ENCODE peak calls at places on chromosomes 16 and 17, in ten cellular contexts. One of them, this sample, is unnamed.

GRCh38 chr16:87182759-87183158 is 134.4 kb downstream of the C16orf95 start:
- DNase-seq in transverse colon: no peak
- DNase-seq in NCI-H2107: no peak
- DNase-seq in activated T-helper 1 cell treated with anti-CD3 and anti-CD28 coated beads, Interleukin-2, amount 50 U/mL, for 16 hours: no peak
- DNase-seq in T-cell: no peak
- DNase-seq in T47D: no peak
- DNase-seq in stimulated activated CD4-positive, alpha-beta T cell treated with anti-CD3 and anti-CD28 coated beads, Interleukin-15, amount 100 ng/mL, for 24 hours: no peak
- DNase-seq in NCI-H748 treated with DMSO at 0.1 percent for 48 hours: no peak
- DNase-seq in EL: no peak
- DNase-seq in NCI-H460: no peak
- DNase-seq in this sample: no peak

GRCh38 chr16:81779540-81780320 is 639 bp downstream of the PLCG2 start:
- DNase-seq in transverse colon: peak
- DNase-seq in NCI-H2107: no peak
- DNase-seq in activated T-helper 1 cell treated with anti-CD3 and anti-CD28 coated beads, Interleukin-2, amount 50 U/mL, for 16 hours: no peak
- DNase-seq in T-cell: no peak
- DNase-seq in T47D: peak
- DNase-seq in stimulated activated CD4-positive, alpha-beta T cell treated with anti-CD3 and anti-CD28 coated beads, Interleukin-15, amount 100 ng/mL, for 24 hours: peak
- DNase-seq in NCI-H748 treated with DMSO at 0.1 percent for 48 hours: no peak
- DNase-seq in EL: peak
- DNase-seq in NCI-H460: no peak
- DNase-seq in this sample: no peak

GRCh38 chr17:30720013-30720471 is 104.5 kb downstream of the CRLF3 start:
- DNase-seq in transverse colon: peak
- DNase-seq in NCI-H2107: no peak
- DNase-seq in activated T-helper 1 cell treated with anti-CD3 and anti-CD28 coated beads, Interleukin-2, amount 50 U/mL, for 16 hours: no peak
- DNase-seq in T-cell: peak
- DNase-seq in T47D: no peak
- DNase-seq in stimulated activated CD4-positive, alpha-beta T cell treated with anti-CD3 and anti-CD28 coated beads, Interleukin-15, amount 100 ng/mL, for 24 hours: no peak
- DNase-seq in NCI-H748 treated with DMSO at 0.1 percent for 48 hours: no peak
- DNase-seq in EL: no peak
- DNase-seq in NCI-H460: no peak
- DNase-seq in this sample: no peak

GRCh38 chr16:68984467-68984866 is 121.0 kb upstream of the HAS3 start:
- DNase-seq in transverse colon: no peak
- DNase-seq in NCI-H2107: no peak
- DNase-seq in activated T-helper 1 cell treated with anti-CD3 and anti-CD28 coated beads, Interleukin-2, amount 50 U/mL, for 16 hours: no peak
- DNase-seq in T-cell: no peak
- DNase-seq in T47D: no peak
- DNase-seq in stimulated activated CD4-positive, alpha-beta T cell treated with anti-CD3 and anti-CD28 coated beads, Interleukin-15, amount 100 ng/mL, for 24 hours: no peak
- DNase-seq in NCI-H748 treated with DMSO at 0.1 percent for 48 hours: no peak
- DNase-seq in EL: no peak
- DNase-seq in NCI-H460: no peak
- DNase-seq in this sample: no peak

GRCh38 chr17:65514541-65514940 is 46.9 kb downstream of the AXIN2 start:
- DNase-seq in transverse colon: no peak
- DNase-seq in NCI-H2107: no peak
- DNase-seq in activated T-helper 1 cell treated with anti-CD3 and anti-CD28 coated beads, Interleukin-2, amount 50 U/mL, for 16 hours: no peak
- DNase-seq in T-cell: no peak
- DNase-seq in T47D: no peak
- DNase-seq in stimulated activated CD4-positive, alpha-beta T cell treated with anti-CD3 and anti-CD28 coated beads, Interleukin-15, amount 100 ng/mL, for 24 hours: peak
- DNase-seq in NCI-H748 treated with DMSO at 0.1 percent for 48 hours: no peak
- DNase-seq in EL: peak
- DNase-seq in NCI-H460: no peak
- DNase-seq in this sample: no peak

GRCh38 chr17:63024201-63024600 is 58.2 kb downstream of the TANC2 start:
- DNase-seq in transverse colon: no peak
- DNase-seq in NCI-H2107: no peak
- DNase-seq in activated T-helper 1 cell treated with anti-CD3 and anti-CD28 coated beads, Interleukin-2, amount 50 U/mL, for 16 hours: no peak
- DNase-seq in T-cell: no peak
- DNase-seq in T47D: no peak
- DNase-seq in stimulated activated CD4-positive, alpha-beta T cell treated with anti-CD3 and anti-CD28 coated beads, Interleukin-15, amount 100 ng/mL, for 24 hours: no peak
- DNase-seq in NCI-H748 treated with DMSO at 0.1 percent for 48 hours: no peak
- DNase-seq in EL: no peak
- DNase-seq in NCI-H460: no peak
- DNase-seq in this sample: no peak

GRCh38 chr16:278863-279366 is 1.5 kb upstream of the ARHGDIG start:
- DNase-seq in transverse colon: no peak
- DNase-seq in NCI-H2107: no peak
- DNase-seq in activated T-helper 1 cell treated with anti-CD3 and anti-CD28 coated beads, Interleukin-2, amount 50 U/mL, for 16 hours: no peak
- DNase-seq in T-cell: peak
- DNase-seq in T47D: peak
- DNase-seq in stimulated activated CD4-positive, alpha-beta T cell treated with anti-CD3 and anti-CD28 coated beads, Interleukin-15, amount 100 ng/mL, for 24 hours: peak
- DNase-seq in NCI-H748 treated with DMSO at 0.1 percent for 48 hours: no peak
- DNase-seq in EL: peak
- DNase-seq in NCI-H460: no peak
- DNase-seq in this sample: no peak

GRCh38 chr16:569445-570254 is at the start of gene PIGQ:
- DNase-seq in transverse colon: peak
- DNase-seq in NCI-H2107: no peak
- DNase-seq in activated T-helper 1 cell treated with anti-CD3 and anti-CD28 coated beads, Interleukin-2, amount 50 U/mL, for 16 hours: peak
- DNase-seq in T-cell: peak
- DNase-seq in T47D: peak
- DNase-seq in stimulated activated CD4-positive, alpha-beta T cell treated with anti-CD3 and anti-CD28 coated beads, Interleukin-15, amount 100 ng/mL, for 24 hours: peak
- DNase-seq in NCI-H748 treated with DMSO at 0.1 percent for 48 hours: no peak
- DNase-seq in EL: peak
- DNase-seq in NCI-H460: peak
- DNase-seq in this sample: peak

GRCh38 chr16:10966129-10966528 is 21.8 kb downstream of the CLEC16A start:
- DNase-seq in transverse colon: no peak
- DNase-seq in NCI-H2107: no peak
- DNase-seq in activated T-helper 1 cell treated with anti-CD3 and anti-CD28 coated beads, Interleukin-2, amount 50 U/mL, for 16 hours: no peak
- DNase-seq in T-cell: no peak
- DNase-seq in T47D: no peak
- DNase-seq in stimulated activated CD4-positive, alpha-beta T cell treated with anti-CD3 and anti-CD28 coated beads, Interleukin-15, amount 100 ng/mL, for 24 hours: no peak
- DNase-seq in NCI-H748 treated with DMSO at 0.1 percent for 48 hours: no peak
- DNase-seq in EL: no peak
- DNase-seq in NCI-H460: no peak
- DNase-seq in this sample: no peak

GRCh38 chr17:5683241-5683640 is 98.9 kb upstream of the NLRP1 start:
- DNase-seq in transverse colon: no peak
- DNase-seq in NCI-H2107: no peak
- DNase-seq in activated T-helper 1 cell treated with anti-CD3 and anti-CD28 coated beads, Interleukin-2, amount 50 U/mL, for 16 hours: no peak
- DNase-seq in T-cell: no peak
- DNase-seq in T47D: no peak
- DNase-seq in stimulated activated CD4-positive, alpha-beta T cell treated with anti-CD3 and anti-CD28 coated beads, Interleukin-15, amount 100 ng/mL, for 24 hours: no peak
- DNase-seq in NCI-H748 treated with DMSO at 0.1 percent for 48 hours: no peak
- DNase-seq in EL: no peak
- DNase-seq in NCI-H460: no peak
- DNase-seq in this sample: no peak

GRCh38 chr17:58575511-58575910 is 61.1 kb upstream of the MTMR4 start:
- DNase-seq in transverse colon: no peak
- DNase-seq in NCI-H2107: no peak
- DNase-seq in activated T-helper 1 cell treated with anti-CD3 and anti-CD28 coated beads, Interleukin-2, amount 50 U/mL, for 16 hours: no peak
- DNase-seq in T-cell: no peak
- DNase-seq in T47D: peak
- DNase-seq in stimulated activated CD4-positive, alpha-beta T cell treated with anti-CD3 and anti-CD28 coated beads, Interleukin-15, amount 100 ng/mL, for 24 hours: no peak
- DNase-seq in NCI-H748 treated with DMSO at 0.1 percent for 48 hours: no peak
- DNase-seq in EL: peak
- DNase-seq in NCI-H460: no peak
- DNase-seq in this sample: no peak

GRCh38 chr16:27463741-27464662 is 62.0 kb downstream of the IL21R start:
- DNase-seq in transverse colon: no peak
- DNase-seq in NCI-H2107: no peak
- DNase-seq in activated T-helper 1 cell treated with anti-CD3 and anti-CD28 coated beads, Interleukin-2, amount 50 U/mL, for 16 hours: no peak
- DNase-seq in T-cell: peak
- DNase-seq in T47D: no peak
- DNase-seq in stimulated activated CD4-positive, alpha-beta T cell treated with anti-CD3 and anti-CD28 coated beads, Interleukin-15, amount 100 ng/mL, for 24 hours: peak
- DNase-seq in NCI-H748 treated with DMSO at 0.1 percent for 48 hours: no peak
- DNase-seq in EL: no peak
- DNase-seq in NCI-H460: no peak
- DNase-seq in this sample: peak

GRCh38 chr17:78528541-78528940 is 48.7 kb downstream of the DNAH17 start:
- DNase-seq in transverse colon: no peak
- DNase-seq in NCI-H2107: peak
- DNase-seq in activated T-helper 1 cell treated with anti-CD3 and anti-CD28 coated beads, Interleukin-2, amount 50 U/mL, for 16 hours: no peak
- DNase-seq in T-cell: no peak
- DNase-seq in T47D: no peak
- DNase-seq in stimulated activated CD4-positive, alpha-beta T cell treated with anti-CD3 and anti-CD28 coated beads, Interleukin-15, amount 100 ng/mL, for 24 hours: no peak
- DNase-seq in NCI-H748 treated with DMSO at 0.1 percent for 48 hours: peak
- DNase-seq in EL: no peak
- DNase-seq in NCI-H460: no peak
- DNase-seq in this sample: no peak

GRCh38 chr17:56893503-56893902 is 20.3 kb downstream of the TRIM25 start:
- DNase-seq in transverse colon: no peak
- DNase-seq in NCI-H2107: no peak
- DNase-seq in activated T-helper 1 cell treated with anti-CD3 and anti-CD28 coated beads, Interleukin-2, amount 50 U/mL, for 16 hours: no peak
- DNase-seq in T-cell: no peak
- DNase-seq in T47D: no peak
- DNase-seq in stimulated activated CD4-positive, alpha-beta T cell treated with anti-CD3 and anti-CD28 coated beads, Interleukin-15, amount 100 ng/mL, for 24 hours: no peak
- DNase-seq in NCI-H748 treated with DMSO at 0.1 percent for 48 hours: no peak
- DNase-seq in EL: no peak
- DNase-seq in NCI-H460: no peak
- DNase-seq in this sample: no peak

GRCh38 chr16:30953111-30953510 is 4.2 kb downstream of the ORAI3 start:
- DNase-seq in transverse colon: no peak
- DNase-seq in NCI-H2107: no peak
- DNase-seq in activated T-helper 1 cell treated with anti-CD3 and anti-CD28 coated beads, Interleukin-2, amount 50 U/mL, for 16 hours: no peak
- DNase-seq in T-cell: no peak
- DNase-seq in T47D: no peak
- DNase-seq in stimulated activated CD4-positive, alpha-beta T cell treated with anti-CD3 and anti-CD28 coated beads, Interleukin-15, amount 100 ng/mL, for 24 hours: no peak
- DNase-seq in NCI-H748 treated with DMSO at 0.1 percent for 48 hours: no peak
- DNase-seq in EL: no peak
- DNase-seq in NCI-H460: no peak
- DNase-seq in this sample: no peak

GRCh38 chr17:17080781-17081180 is 38.5 kb downstream of the MPRIP start:
- DNase-seq in transverse colon: no peak
- DNase-seq in NCI-H2107: no peak
- DNase-seq in activated T-helper 1 cell treated with anti-CD3 and anti-CD28 coated beads, Interleukin-2, amount 50 U/mL, for 16 hours: no peak
- DNase-seq in T-cell: no peak
- DNase-seq in T47D: no peak
- DNase-seq in stimulated activated CD4-positive, alpha-beta T cell treated with anti-CD3 and anti-CD28 coated beads, Interleukin-15, amount 100 ng/mL, for 24 hours: no peak
- DNase-seq in NCI-H748 treated with DMSO at 0.1 percent for 48 hours: no peak
- DNase-seq in EL: no peak
- DNase-seq in NCI-H460: no peak
- DNase-seq in this sample: no peak

GRCh38 chr17:66149562-66149961 is 42.4 kb downstream of the CEP112 start:
- DNase-seq in transverse colon: no peak
- DNase-seq in NCI-H2107: no peak
- DNase-seq in activated T-helper 1 cell treated with anti-CD3 and anti-CD28 coated beads, Interleukin-2, amount 50 U/mL, for 16 hours: no peak
- DNase-seq in T-cell: no peak
- DNase-seq in T47D: no peak
- DNase-seq in stimulated activated CD4-positive, alpha-beta T cell treated with anti-CD3 and anti-CD28 coated beads, Interleukin-15, amount 100 ng/mL, for 24 hours: no peak
- DNase-seq in NCI-H748 treated with DMSO at 0.1 percent for 48 hours: no peak
- DNase-seq in EL: no peak
- DNase-seq in NCI-H460: no peak
- DNase-seq in this sample: no peak

GRCh38 chr17:64174686-64175456 is 44.9 kb upstream of the ERN1 start:
- DNase-seq in transverse colon: no peak
- DNase-seq in NCI-H2107: no peak
- DNase-seq in activated T-helper 1 cell treated with anti-CD3 and anti-CD28 coated beads, Interleukin-2, amount 50 U/mL, for 16 hours: no peak
- DNase-seq in T-cell: no peak
- DNase-seq in T47D: no peak
- DNase-seq in stimulated activated CD4-positive, alpha-beta T cell treated with anti-CD3 and anti-CD28 coated beads, Interleukin-15, amount 100 ng/mL, for 24 hours: no peak
- DNase-seq in NCI-H748 treated with DMSO at 0.1 percent for 48 hours: no peak
- DNase-seq in EL: peak
- DNase-seq in NCI-H460: no peak
- DNase-seq in this sample: no peak

This sample was measured in effector memory CD4-positive, alpha-beta T cell.